ENCODE peak calls at places on chromosome 14, in eight cellular contexts. G is GM23338, O is SK-N-SH, F is MM.1S, A is neural progenitor cell, B is OCI-LY7, E is GM23248, P is HCT116. H is an unnamed sample.
A peak's percentile ranks its signal among the peaks of the same experiment; 100 is the strongest.

GRCh38 chr14:22314183-22314820 is 274.7 kb downstream of the DAD1 start:
- DNase-seq in G (peak; percentile 82), F (peak; percentile 46), B (peak; percentile 81), E (peak; percentile 71), P (peak; percentile 60), A (peak; percentile 76), O (peak; percentile 43), H (peak; percentile 76)

GRCh38 chr14:99560946-99561683 is 42.9 kb downstream of the CCDC85C start:
- DNase-seq in G (no peak), P (no peak), O (peak; percentile 75), E (no peak), A (no peak), F (no peak), B (no peak), H (no peak)

GRCh38 chr14:68544150-68544892 is 248.5 kb downstream of the ZFP36L1 start:
- DNase-seq in A (no peak), P (no peak), B (no peak), F (no peak), O (no peak), G (no peak), E (peak; percentile 99), H (no peak)

GRCh38 chr14:45526715-45527549 is 273.9 kb upstream of the MIS18BP1 start:
- DNase-seq in E (peak; percentile 53), O (peak; percentile 21), G (peak; percentile 85), P (peak; percentile 51), B (peak; percentile 37), F (peak; percentile 10), A (peak; percentile 81), H (peak; percentile 65)

GRCh38 chr14:51783765-51784164 is 76.6 kb upstream of the GNG2 start:
- DNase-seq in O (no peak), A (no peak), P (no peak), G (no peak), E (peak; percentile 84), F (no peak), B (no peak), H (no peak)

GRCh38 chr14:92963301-92964123 is 40.6 kb downstream of the CHGA start:
- DNase-seq in E (no peak), B (no peak), A (peak; percentile 53), F (no peak), G (no peak), O (no peak), P (no peak), H (no peak)

GRCh38 chr14:105207460-105207901 is 26.4 kb upstream of the NUDT14 start:
- DNase-seq in A (peak; percentile 51), O (no peak), B (no peak), E (no peak), G (peak; percentile 52), F (no peak), P (no peak), H (no peak)

GRCh38 chr14:100536141-100536540 is 51.1 kb downstream of the BEGAIN start:
- DNase-seq in A (no peak), P (no peak), G (no peak), E (no peak), F (no peak), B (no peak), O (peak; percentile 73), H (no peak)

GRCh38 chr14:33848706-33849454 is 102.0 kb downstream of the EGLN3 start:
- DNase-seq in P (peak; percentile 82), G (peak; percentile 96), A (peak; percentile 94), E (peak; percentile 69), O (peak; percentile 50), F (no peak), B (peak; percentile 7), H (peak; percentile 88)

GRCh38 chr14:94572637-94573303 is 8.5 kb upstream of the SERPINA5 start:
- DNase-seq in B (no peak), A (no peak), P (no peak), E (no peak), G (no peak), O (no peak), F (no peak), H (no peak)

GRCh38 chr14:103140316-103141109 is 17.3 kb downstream of the TNFAIP2 start:
- DNase-seq in O (no peak), E (no peak), F (peak; percentile 80), P (no peak), G (no peak), A (no peak), B (peak; percentile 98), H (no peak)

GRCh38 chr14:35221462-35221861 is 70.7 kb upstream of the PSMA6 start:
- DNase-seq in F (no peak), O (no peak), G (no peak), A (no peak), P (no peak), B (no peak), E (peak; percentile 11), H (no peak)

GRCh38 chr14:36662543-36663403 is 1.1 kb downstream of the PAX9 start:
- DNase-seq in P (no peak), O (no peak), F (no peak), B (no peak), A (peak; percentile 73), E (peak; percentile 68), G (peak; percentile 77), H (no peak)

GRCh38 chr14:103501041-103501870 is 21.4 kb downstream of the CKB start:
- DNase-seq in P (no peak), O (no peak), A (no peak), F (no peak), E (no peak), G (no peak), B (no peak), H (no peak)

GRCh38 chr14:69699743-69700309 is 67.1 kb upstream of the SRSF5 start:
- DNase-seq in O (no peak), B (no peak), G (no peak), F (no peak), P (no peak), E (no peak), A (no peak), H (no peak)

DNA sequence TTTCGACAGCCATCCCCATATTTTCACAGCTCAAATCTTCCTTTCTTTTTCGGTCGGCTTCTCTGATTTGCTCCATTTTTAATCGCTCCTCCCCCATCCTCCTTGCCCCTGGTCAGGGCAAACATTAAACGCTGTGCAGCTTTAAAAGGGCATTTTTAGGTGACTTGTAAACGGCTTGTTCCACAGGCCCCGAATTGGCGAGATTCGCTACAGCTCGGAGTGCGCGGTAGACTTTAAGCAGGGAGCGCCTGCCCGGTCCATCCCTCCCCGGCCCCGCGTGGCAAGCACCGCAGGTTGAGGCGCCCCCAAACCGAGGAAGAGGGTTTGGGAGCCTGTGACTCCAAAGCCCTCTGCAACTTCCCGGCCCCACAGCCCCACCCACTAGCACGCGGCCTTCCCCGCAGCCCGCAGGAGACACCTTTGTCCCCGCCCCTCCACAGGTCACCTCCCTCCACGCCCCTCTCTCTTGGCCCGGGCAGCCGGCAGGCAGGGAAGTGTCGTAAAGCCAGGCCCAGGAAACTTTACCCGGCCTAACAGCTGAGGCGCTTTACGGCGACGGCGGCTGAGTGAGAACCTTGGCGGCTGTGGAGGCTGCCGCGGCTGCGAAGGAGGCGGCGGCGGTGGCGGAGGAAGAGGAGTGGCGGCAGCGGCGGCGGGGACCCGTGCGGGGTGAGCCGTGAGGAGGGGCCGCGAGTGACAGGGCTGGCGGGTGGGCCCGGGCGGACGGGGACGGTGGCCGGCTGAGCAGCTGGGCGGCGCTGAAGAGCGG is at the start of gene NAA30:
- DNase-seq in A (peak; percentile 97), G (peak; percentile 97), F (peak; percentile 88), O (peak; percentile 94), P (peak; percentile 87), B (peak; percentile 96), E (peak; percentile 98), H (peak; percentile 95)
- H3K4me3 ChIP-seq in A (peak within 1 kb of the TSS; percentile 97), G (peak within 1 kb of the TSS; percentile 91), F (peak within 1 kb of the TSS; percentile 72), O (peak within 1 kb of the TSS; percentile 88), P (peak within 1 kb of the TSS; percentile 77), B (peak within 1 kb of the TSS; percentile 84), E (peak within 1 kb of the TSS; percentile 82), H (peak within 1 kb of the TSS; percentile 89)

GRCh38 chr14:61553730-61554641 is 141.3 kb upstream of the HIF1A start:
- DNase-seq in G (no peak), O (no peak), E (peak; percentile 98), P (no peak), F (no peak), B (no peak), A (peak; percentile 67), H (peak; percentile 51)

GRCh38 chr14:61549425-61549824 is 145.9 kb upstream of the HIF1A start:
- DNase-seq in O (no peak), B (no peak), A (no peak), E (peak; percentile 54), P (no peak), F (no peak), G (no peak), H (no peak)

GRCh38 chr14:61552196-61552595 is 143.1 kb upstream of the HIF1A start:
- DNase-seq in E (no peak), B (no peak), O (no peak), F (no peak), A (no peak), P (no peak), G (no peak), H (no peak)

GRCh38 chr14:61555056-61555838 is 140.1 kb upstream of the HIF1A start:
- DNase-seq in B (no peak), A (peak; percentile 0), P (no peak), G (no peak), O (no peak), F (no peak), E (peak; percentile 74), H (no peak)

GRCh38 chr14:61551419-61551818 is 143.9 kb upstream of the HIF1A start:
- DNase-seq in F (no peak), O (no peak), P (no peak), G (no peak), A (no peak), E (no peak), B (no peak), H (no peak)
- H3K4me2 ChIP-seq in F (no peak overlapping the region), O (no peak overlapping the region), P (no peak overlapping the region), G (no peak overlapping the region), A (no peak overlapping the region), E (no peak overlapping the region), B (no peak overlapping the region), H (no peak overlapping the region)

GRCh38 chr14:91341331-91342242 is 76.0 kb downstream of the CCDC88C start:
- DNase-seq in F (no peak), P (no peak), G (no peak), B (no peak), O (no peak), E (no peak), A (no peak), H (no peak)

GRCh38 chr14:91342243-91342760 is 75.3 kb downstream of the CCDC88C start:
- DNase-seq in P (no peak), A (no peak), E (no peak), O (no peak), B (no peak), F (no peak), G (no peak), H (no peak)

GRCh38 chr14:91344107-91344506 is 73.5 kb downstream of the CCDC88C start:
- DNase-seq in B (no peak), P (no peak), G (no peak), F (no peak), A (no peak), E (no peak), O (no peak), H (no peak)

GRCh38 chr14:91339606-91340369 is 77.8 kb downstream of the CCDC88C start:
- DNase-seq in A (no peak), F (no peak), G (no peak), P (no peak), E (no peak), B (no peak), O (no peak), H (no peak)

GRCh38 chr14:91343051-91343450 is 74.6 kb downstream of the CCDC88C start:
- DNase-seq in A (no peak), B (no peak), O (no peak), G (no peak), F (no peak), P (no peak), E (no peak), H (no peak)
- TF ChIP-seq EZH2phosphoT487 in A (no peak), B (no peak), O (no peak), G (no peak), F (no peak), P (no peak), E (no peak), H (no peak)

GRCh38 chr14:52789118-52789517 is 2.3 kb downstream of the GNPNAT1 start:
- DNase-seq in O (no peak), G (no peak), E (peak; percentile 23), F (no peak), P (no peak), A (peak; percentile 7), B (no peak), H (no peak)
- H3K4me3 ChIP-seq in O (peak overlapping the region; percentile 73), G (peak overlapping the region; percentile 68), E (peak overlapping the region; percentile 89), F (no peak overlapping the region), P (no peak overlapping the region), A (peak overlapping the region; percentile 79), B (peak overlapping the region; percentile 86), H (no peak overlapping the region)